ENCODE peak calls at places on chromosomes 12 and 14, in four cellular contexts. A is mesendoderm, J is H1, N is trophoblast cell. B is an unnamed sample.

GRCh38 chr14:60655898-60656754 is 6.8 kb upstream of the SIX1 start:
- DNase-seq in A (peak; percentile 63), J (no peak), N (no peak), B (peak; percentile 48)

GRCh38 chr14:102633906-102634595 is 41.6 kb downstream of the RCOR1 start:
- DNase-seq in A (no peak), J (no peak), N (no peak), B (no peak)

GRCh38 chr14:65791551-65791981 is 379.0 kb downstream of the FUT8 start:
- DNase-seq in A (no peak), J (no peak), N (no peak), B (no peak)

GRCh38 chr14:73662439-73663056 is 17.8 kb downstream of the DNAL1 start:
- DNase-seq in A (peak; percentile 95), J (peak; percentile 39), N (peak; percentile 78), B (peak; percentile 76)

GRCh38 chr14:27090716-27091115 is 492.9 kb upstream of the NOVA1 start:
- DNase-seq in A (no peak), J (no peak), N (no peak), B (no peak)

GRCh38 chr12:4307593-4308333 is 13.2 kb upstream of the TIGAR start:
- DNase-seq in A (peak; percentile 98), J (peak; percentile 87), N (peak; percentile 73), B (peak; percentile 98)

GRCh38 chr12:120453977-120454376 is 7.7 kb downstream of the GATC start:
- DNase-seq in A (peak; percentile 51), J (no peak), N (no peak), B (no peak)

GRCh38 chr12:10722502-10722904 is 620 bp downstream of the YBX3 start:
- DNase-seq in A (no peak), J (no peak), N (peak; percentile 35), B (no peak)

GRCh38 chr12:71599213-71599612 is 64.4 kb downstream of the ZFC3H1 start:
- DNase-seq in A (no peak), J (no peak), N (no peak), B (no peak)

GRCh38 chr12:131211279-131211938 is 257.7 kb downstream of the ADGRD1 start:
- DNase-seq in A (no peak), J (no peak), N (no peak), B (peak; percentile 22)

GRCh38 chr12:76072568-76072967 is 11.9 kb downstream of the NAP1L1 start:
- DNase-seq in A (no peak), J (no peak), N (no peak), B (no peak)

GRCh38 chr12:131929530-131930456 is 717 bp downstream of the PUS1 start:
- DNase-seq in A (peak; percentile 42), J (no peak), N (no peak), B (peak; percentile 53)

GRCh38 chr14:33617154-33617553 is 333.7 kb downstream of the EGLN3 start:
- DNase-seq in A (no peak), J (no peak), N (no peak), B (no peak)

GRCh38 chr14:36997843-36998242 is 174.6 kb downstream of the SLC25A21 start:
- DNase-seq in A (no peak), J (no peak), N (no peak), B (no peak)

GRCh38 chr14:60722163-60722835 is 1.9 kb downstream of the SIX4 start:
- DNase-seq in A (peak; percentile 82), J (no peak), N (peak; percentile 3), B (peak; percentile 72)

GRCh38 chr14:61950340-61950739 is 188.1 kb downstream of the SNAPC1 start:
- DNase-seq in A (no peak), J (no peak), N (no peak), B (no peak)

DNA sequence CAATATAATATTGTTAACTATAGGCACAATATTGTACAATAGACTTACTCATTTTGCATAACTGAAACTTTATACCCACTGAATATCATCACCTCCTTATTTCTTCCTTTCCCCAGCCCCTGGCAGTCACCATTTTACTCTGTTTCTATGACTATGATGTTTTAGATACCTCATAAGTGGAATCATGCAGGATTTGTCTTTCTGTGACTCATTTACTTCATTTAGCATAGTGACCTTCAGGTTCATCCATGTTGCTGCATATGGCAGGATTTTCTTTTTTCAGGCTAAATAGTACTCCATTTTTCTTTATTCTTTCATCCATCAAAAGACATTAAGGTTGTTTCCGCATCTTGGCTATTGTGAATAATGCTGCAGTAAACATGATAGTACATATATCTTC is 18.9 kb downstream of the USP15 start:
- DNase-seq in A (no peak), J (no peak), N (no peak), B (no peak)
- H3K79me2 ChIP-seq in A (peaks cover 7% of the 10 kb centered on the region), J (peaks cover 47% of the 10 kb centered on the region), N (no peaks in the 10 kb centered on the region), B (no peaks in the 10 kb centered on the region)

DNA sequence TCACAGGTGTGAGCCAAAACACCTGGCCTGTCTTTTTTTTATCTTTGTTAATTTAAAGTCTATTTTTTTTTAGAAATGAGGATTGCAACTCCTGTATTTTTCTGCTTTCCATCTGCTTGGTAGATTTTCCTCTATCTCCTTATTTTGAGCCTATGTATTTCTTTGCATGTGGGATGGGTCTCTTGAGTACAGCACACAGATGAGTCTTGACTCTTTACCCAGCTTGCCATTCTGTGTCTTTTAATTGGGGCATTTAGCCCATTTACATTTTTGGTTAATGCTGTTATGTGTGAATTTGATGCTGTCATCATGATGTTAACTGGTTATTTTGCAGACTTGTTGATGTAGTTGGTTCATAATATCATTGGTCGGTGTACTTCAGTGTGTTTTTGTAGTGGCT is 317.4 kb downstream of the IPO8 start:
- DNase-seq in A (no peak), J (no peak), N (no peak), B (no peak)
- H3K23ac ChIP-seq in A (no peak overlapping the region), J (no peak overlapping the region), N (no peak overlapping the region), B (no peak overlapping the region)

GRCh38 chr14:70943838-70944237 is 36.6 kb downstream of the PCNX1 start:
- DNase-seq in A (peak; percentile 44), J (no peak), N (no peak), B (no peak)
- H3K79me2 ChIP-seq in A (peaks cover 15% of the 10 kb centered on the region), J (peaks cover 41% of the 10 kb centered on the region), N (no peaks in the 10 kb centered on the region), B (peaks cover 8% of the 10 kb centered on the region)

GRCh38 chr12:93743999-93744689 is 67.0 kb downstream of the CRADD start:
- DNase-seq in A (no peak), J (no peak), N (no peak), B (no peak)

GRCh38 chr12:93740721-93741120 is 63.5 kb downstream of the CRADD start:
- DNase-seq in A (no peak), J (no peak), N (no peak), B (no peak)

GRCh38 chr12:93741741-93742085 is 64.5 kb downstream of the CRADD start:
- DNase-seq in A (peak; percentile 90), J (peak; percentile 73), N (no peak), B (peak; percentile 88)

GRCh38 chr12:93743229-93743998 is 66.2 kb downstream of the CRADD start:
- DNase-seq in A (no peak), J (no peak), N (no peak), B (no peak)

DNA sequence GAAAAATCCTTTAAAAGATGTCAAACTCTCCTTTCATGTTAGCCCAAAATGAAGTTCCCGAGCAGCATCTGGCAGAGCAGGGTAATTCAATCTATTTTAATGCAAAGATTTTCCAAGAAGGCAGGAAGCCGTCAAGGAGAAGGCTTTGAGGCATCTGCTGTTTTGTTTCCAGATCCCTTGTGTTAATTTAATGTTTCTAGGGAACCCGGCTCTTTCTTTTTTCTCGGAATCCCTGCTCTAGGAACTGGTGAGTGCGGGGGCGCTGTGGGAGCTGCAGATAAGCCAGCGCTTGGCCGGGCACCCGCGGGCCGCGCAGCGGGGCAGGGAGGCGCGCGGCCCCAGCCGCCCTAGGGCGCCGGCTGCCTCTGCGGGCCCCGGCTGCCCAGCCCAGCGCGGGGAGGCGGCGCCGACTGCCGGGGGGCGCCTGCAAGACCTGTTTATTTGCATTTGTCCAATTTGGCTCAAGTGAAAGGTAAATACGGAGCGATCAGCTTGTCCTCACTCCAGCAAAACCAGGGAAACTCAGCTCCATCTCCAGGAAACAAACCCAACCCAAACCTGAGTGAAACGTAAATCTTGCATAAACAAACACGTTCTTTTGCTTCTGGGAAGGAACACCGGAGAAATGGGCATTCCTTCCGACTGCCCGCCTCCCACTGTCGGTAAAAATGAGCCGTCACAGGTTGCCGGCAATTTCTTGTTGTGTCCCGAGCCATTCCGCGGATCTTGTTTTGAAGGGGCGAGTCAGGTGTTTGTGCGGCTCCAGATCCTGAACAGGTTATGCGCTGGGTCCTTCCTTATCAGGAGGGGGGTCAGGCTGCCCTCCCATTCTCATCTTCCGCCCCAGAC is 65.1 kb downstream of the CRADD start:
- DNase-seq in A (peak; percentile 81), J (peak; percentile 13), N (peak; percentile 65), B (peak; percentile 59)
- H3K23ac ChIP-seq in A (peak overlapping the region; percentile 51), J (no peak overlapping the region), N (no peak overlapping the region), B (no peak overlapping the region)

GRCh38 chr12:31514912-31515311 is 76.0 kb downstream of the DENND5B start:
- DNase-seq in A (no peak), J (no peak), N (no peak), B (no peak)
- H3K79me2 ChIP-seq in A (no peaks in the 10 kb centered on the region), J (peaks cover 21% of the 10 kb centered on the region), N (no peaks in the 10 kb centered on the region), B (no peaks in the 10 kb centered on the region)

DNA sequence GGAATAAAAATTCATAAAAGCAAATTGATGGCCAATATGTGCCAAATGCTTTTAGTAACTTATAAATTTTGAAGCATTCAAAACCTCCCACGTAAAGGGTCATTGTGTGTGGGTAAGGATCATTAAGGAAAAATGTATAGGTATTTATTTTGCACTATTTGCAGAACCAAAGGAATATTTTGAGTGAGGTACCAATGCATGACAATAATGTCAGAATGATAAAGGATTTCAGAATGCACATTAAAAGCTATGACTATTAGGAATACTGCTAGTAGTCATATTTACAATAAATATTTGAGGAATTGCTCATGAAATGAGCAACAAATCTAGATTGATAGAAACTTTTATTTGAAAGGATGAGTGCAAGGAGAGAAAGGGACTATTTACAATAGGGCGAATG is 932.8 kb downstream of the SLC6A15 start:
- DNase-seq in A (no peak), J (no peak), N (no peak), B (no peak)
- H3K23ac ChIP-seq in A (no peak overlapping the region), J (no peak overlapping the region), N (no peak overlapping the region), B (no peak overlapping the region)

DNA sequence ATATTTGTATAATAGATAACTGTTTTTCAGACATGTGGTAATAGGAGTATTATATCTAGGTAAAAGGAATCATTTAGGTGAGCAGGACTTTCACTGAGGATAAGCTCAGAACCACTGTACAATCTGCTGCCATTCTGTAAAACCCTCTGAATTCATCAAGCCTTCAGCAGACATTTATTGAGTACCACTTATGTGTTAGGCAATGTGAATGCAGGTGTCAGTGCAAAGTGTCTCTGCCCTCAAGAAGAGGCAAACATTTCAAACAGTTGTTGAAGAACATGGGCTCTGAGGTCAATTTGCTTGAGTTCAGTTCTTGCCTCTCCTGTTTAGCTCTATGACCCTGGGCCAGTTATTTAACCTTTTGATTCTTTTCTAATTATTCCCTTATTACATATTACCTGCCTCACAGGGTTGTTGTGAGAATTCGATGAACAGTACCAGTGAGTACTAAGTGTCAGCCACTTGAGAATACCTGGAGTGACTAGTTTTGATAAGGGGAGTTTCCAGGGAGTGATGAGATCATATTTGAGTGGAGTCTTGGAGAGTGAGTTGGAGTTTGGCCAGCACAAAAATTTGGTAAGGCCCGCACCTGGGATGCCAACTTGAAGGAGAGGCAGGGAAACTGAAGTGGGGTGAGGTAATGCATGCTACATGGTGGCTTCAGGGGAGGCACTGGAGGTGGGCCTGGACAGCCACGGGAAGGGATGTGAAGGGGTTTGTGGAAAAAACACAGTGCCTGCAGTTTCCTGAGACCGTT is 33.7 kb downstream of the RASSF8 start:
- DNase-seq in A (no peak), J (no peak), N (peak; percentile 48), B (no peak)
- H3K79me2 ChIP-seq in A (peaks cover 24% of the 10 kb centered on the region), J (peaks cover 89% of the 10 kb centered on the region), N (peaks cover 2% of the 10 kb centered on the region), B (peaks cover 9% of the 10 kb centered on the region)

B was measured in H9.